ENCODE peak calls at places on chromosome 6, in six cellular contexts. P, F, C, M, D and S are unnamed samples.

GRCh38 chr6:147204060-147204785 is at the start of gene STXBP5:
- ATAC-seq in P (peak; percentile 35), F (peak; percentile 33), C (peak; percentile 21), M (peak; percentile 13), D (peak; percentile 6), S (peak; percentile 42)

GRCh38 chr6:78513856-78514255 is 353.5 kb upstream of the IRAK1BP1 start:
- ATAC-seq in P (no peak), F (no peak), C (no peak), M (no peak), D (no peak), S (no peak)

GRCh38 chr6:41258196-41258493 is 28.3 kb downstream of the TREM1 start:
- ATAC-seq in P (no peak), F (no peak), C (no peak), M (no peak), D (no peak), S (no peak)

GRCh38 chr6:126919947-126920346 is 198.5 kb upstream of the RSPO3 start:
- ATAC-seq in P (peak; percentile 96), F (no peak), C (no peak), M (no peak), D (no peak), S (no peak)

GRCh38 chr6:75213112-75213511 is 7.3 kb upstream of the COL12A1 start:
- ATAC-seq in P (no peak), F (no peak), C (no peak), M (no peak), D (no peak), S (no peak)

GRCh38 chr6:157790548-157791160 is 32.4 kb upstream of the SNX9 start:
- ATAC-seq in P (no peak), F (no peak), C (peak; percentile 68), M (no peak), D (peak; percentile 79), S (no peak)

GRCh38 chr6:158863646-158864045 is 44.5 kb upstream of the EZR start:
- ATAC-seq in P (peak; percentile 51), F (no peak), C (no peak), M (no peak), D (no peak), S (no peak)

GRCh38 chr6:139722540-139722939 is 348.1 kb upstream of the CITED2 start:
- ATAC-seq in P (no peak), F (no peak), C (no peak), M (no peak), D (no peak), S (no peak)

GRCh38 chr6:37877373-37878149 is 58.0 kb downstream of the ZFAND3 start:
- ATAC-seq in P (no peak), F (no peak), C (peak; percentile 57), M (no peak), D (no peak), S (peak; percentile 50)

GRCh38 chr6:39882567-39882953 is 51.7 kb downstream of the MOCS1 start:
- ATAC-seq in P (no peak), F (no peak), C (peak; percentile 45), M (no peak), D (no peak), S (peak; percentile 60)

GRCh38 chr6:24501374-24501773 is 6.6 kb downstream of the ALDH5A1 start:
- ATAC-seq in P (no peak), F (no peak), C (no peak), M (no peak), D (no peak), S (no peak)

GRCh38 chr6:118791499-118791898 is 102.5 kb upstream of the ASF1A start:
- ATAC-seq in P (no peak), F (no peak), C (no peak), M (no peak), D (no peak), S (no peak)

GRCh38 chr6:135250234-135250633 is 69.1 kb downstream of the MYB start:
- ATAC-seq in P (no peak), F (no peak), C (peak; percentile 33), M (peak; percentile 32), D (no peak), S (no peak)

GRCh38 chr6:151285121-151285520 is 45.4 kb downstream of the AKAP12 start:
- ATAC-seq in P (no peak), F (no peak), C (peak; percentile 47), M (no peak), D (no peak), S (peak; percentile 60)

GRCh38 chr6:151286192-151286591 is 46.4 kb downstream of the AKAP12 start:
- ATAC-seq in P (no peak), F (no peak), C (no peak), M (no peak), D (peak; percentile 87), S (no peak)

GRCh38 chr6:151289399-151290007 is 49.7 kb downstream of the AKAP12 start:
- ATAC-seq in P (no peak), F (no peak), C (no peak), M (no peak), D (no peak), S (no peak)

GRCh38 chr6:151291145-151292055 is 51.6 kb downstream of the AKAP12 start:
- ATAC-seq in P (no peak), F (no peak), C (peak; percentile 74), M (no peak), D (no peak), S (peak; percentile 89)

GRCh38 chr6:151288711-151289398 is 49.1 kb downstream of the AKAP12 start:
- ATAC-seq in P (no peak), F (no peak), C (no peak), M (no peak), D (no peak), S (no peak)
- H3K27ac ChIP-seq in P (no peak overlapping the region), F (no peak overlapping the region), C (no peak overlapping the region), M (no peak overlapping the region), D (no peak overlapping the region), S (no peak overlapping the region)

GRCh38 chr6:162467679-162468078 is 259.9 kb downstream of the PRKN start:
- ATAC-seq in P (no peak), F (no peak), C (no peak), M (no peak), D (no peak), S (no peak)

GRCh38 chr6:162474722-162475121 is 252.8 kb downstream of the PRKN start:
- ATAC-seq in P (no peak), F (no peak), C (no peak), M (no peak), D (no peak), S (no peak)

GRCh38 chr6:162468326-162468725 is 259.2 kb downstream of the PRKN start:
- ATAC-seq in P (no peak), F (no peak), C (no peak), M (no peak), D (no peak), S (no peak)

DNA sequence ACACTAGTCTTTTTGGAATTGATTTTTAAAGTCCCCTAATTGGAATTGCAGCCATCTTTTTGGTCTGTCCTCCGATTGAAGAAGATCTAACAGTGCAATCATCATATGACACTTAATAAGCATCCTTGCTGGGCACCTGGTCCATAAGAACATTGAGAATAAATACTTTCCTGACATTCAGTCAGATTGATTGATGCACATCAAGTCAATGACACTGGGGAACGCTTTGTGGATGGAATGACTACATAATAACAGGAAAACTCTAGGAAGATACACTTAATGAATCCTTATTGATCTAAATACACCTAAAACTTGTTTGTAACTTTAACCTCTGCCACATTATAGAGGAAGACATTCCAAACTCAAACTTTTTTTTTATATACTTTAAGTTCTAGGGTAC is 255.7 kb downstream of the PRKN start:
- ATAC-seq in P (no peak), F (no peak), C (no peak), M (no peak), D (no peak), S (no peak)
- TF ChIP-seq EP300 in P (no peak), F (no peak), C (no peak), M (no peak), D (no peak), S (no peak)

GRCh38 chr6:30716879-30717128 is 277 bp downstream of the MDC1 start:
- ATAC-seq in P (no peak), F (no peak), C (no peak), M (no peak), D (no peak), S (no peak)

GRCh38 chr6:30719356-30719755 is 796 bp upstream of the TUBB start:
- ATAC-seq in P (no peak), F (no peak), C (no peak), M (no peak), D (no peak), S (no peak)

GRCh38 chr6:30719791-30720737 is at the start of gene TUBB:
- ATAC-seq in P (peak; percentile 79), F (peak; percentile 85), C (peak; percentile 85), M (peak; percentile 75), D (peak; percentile 78), S (peak; percentile 81)

GRCh38 chr6:30714263-30714662 is 2.8 kb downstream of the MDC1 start:
- ATAC-seq in P (no peak), F (no peak), C (no peak), M (no peak), D (no peak), S (no peak)

GRCh38 chr6:30717129-30717844 is at the start of gene MDC1:
- ATAC-seq in P (peak; percentile 83), F (peak; percentile 88), C (peak; percentile 91), M (peak; percentile 76), D (peak; percentile 78), S (peak; percentile 88)
- TF ChIP-seq CTCF in P (no peak), F (peak; percentile 69), C (peak; percentile 77), M (peak; percentile 29), D (no peak), S (peak; percentile 62)

GRCh38 chr6:50358113-50358512 is 308.4 kb upstream of the DEFB112 start:
- ATAC-seq in P (no peak), F (no peak), C (no peak), M (no peak), D (no peak), S (no peak)
- H3K27ac ChIP-seq in P (no peak overlapping the region), F (no peak overlapping the region), C (no peak overlapping the region), M (no peak overlapping the region), D (no peak overlapping the region), S (no peak overlapping the region)

DNA sequence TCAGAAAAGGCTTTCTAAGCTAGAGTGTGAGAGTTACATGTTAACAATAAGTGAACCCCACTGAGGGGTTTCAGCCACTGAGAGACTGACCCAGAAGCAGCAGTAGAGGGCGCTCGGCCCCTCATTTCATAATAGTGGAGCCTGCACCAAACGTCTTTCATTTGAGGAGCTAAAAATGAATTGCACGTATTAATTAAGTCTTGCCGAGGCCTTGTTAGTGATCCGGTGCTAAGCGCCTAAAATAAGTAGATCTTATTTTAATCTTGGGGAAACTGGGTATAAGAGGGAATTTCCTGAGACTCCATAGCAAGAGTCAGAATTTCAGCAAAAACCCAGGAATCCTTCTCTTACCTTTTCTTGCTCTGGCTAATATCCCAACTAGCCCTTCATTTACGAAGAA is 209.7 kb downstream of the FARS2 start:
- ATAC-seq in P (peak; percentile 85), F (peak; percentile 98), C (peak; percentile 73), M (peak; percentile 99), D (peak; percentile 97), S (no peak)
- TF ChIP-seq EP300 in P (no peak), F (no peak), C (no peak), M (no peak), D (no peak), S (no peak)

GRCh38 chr6:90663106-90663505 is 76.2 kb upstream of the MAP3K7 start:
- ATAC-seq in P (no peak), F (no peak), C (no peak), M (no peak), D (no peak), S (no peak)

GRCh38 chr6:90663873-90664272 is 77.0 kb upstream of the MAP3K7 start:
- ATAC-seq in P (no peak), F (no peak), C (no peak), M (no peak), D (no peak), S (no peak)

GRCh38 chr6:90669846-90670245 is 83.0 kb upstream of the MAP3K7 start:
- ATAC-seq in P (no peak), F (no peak), C (no peak), M (no peak), D (no peak), S (no peak)

GRCh38 chr6:90669420-90669819 is 82.5 kb upstream of the MAP3K7 start:
- ATAC-seq in P (no peak), F (no peak), C (no peak), M (no peak), D (no peak), S (no peak)

GRCh38 chr6:90668141-90668540 is 81.3 kb upstream of the MAP3K7 start:
- ATAC-seq in P (no peak), F (no peak), C (no peak), M (no peak), D (no peak), S (no peak)
- TF ChIP-seq CTCF in P (no peak), F (no peak), C (no peak), M (no peak), D (no peak), S (no peak)